ENCODE peak calls at places on chromosomes 2 and 18, in nine cellular contexts. Y is hippocampal formation; A is Calu3; J is COLO829; D is stimulated activated CD4-positive, alpha-beta T cell treated with anti-CD3 and anti-CD28 coated beads, TNF-alpha, amount 100 ng/mL, for 48 hours; U is RPMI7951; P is activated naive CD4-positive, alpha-beta T cell treated with anti-CD3 and anti-CD28 coated beads, Interleukin-2, amount 50 U/mL, for 72 hours; X is HS-5; H is ovary. S is an unnamed sample.
A peak's percentile ranks its signal among the peaks of the same experiment; 100 is the strongest.

GRCh38 chr2:190180313-190181065 is 118.0 kb upstream of the MSTN start:
- DNase-seq in Y (peak; percentile 65), A (peak; percentile 79), J (no peak), D (no peak), U (peak; percentile 41), P (peak; percentile 31), X (no peak), H (peak; percentile 28), S (no peak)

GRCh38 chr18:32317651-32318050 is 127.8 kb downstream of the MEP1B start:
- DNase-seq in Y (no peak), A (no peak), J (no peak), D (no peak), U (no peak), P (no peak), X (no peak), H (no peak), S (peak; percentile 77)

GRCh38 chr2:241006412-241006811 is 8.0 kb downstream of the SNED1 start:
- DNase-seq in Y (no peak), A (no peak), J (no peak), D (no peak), U (no peak), P (no peak), X (no peak), H (no peak), S (no peak)

GRCh38 chr2:241007111-241007510 is 8.7 kb downstream of the SNED1 start:
- DNase-seq in Y (no peak), A (no peak), J (no peak), D (no peak), U (no peak), P (no peak), X (no peak), H (no peak), S (no peak)

GRCh38 chr2:112153179-112153490 is 14.9 kb downstream of the FBLN7 start:
- DNase-seq in Y (no peak), A (no peak), J (no peak), D (no peak), U (peak; percentile 97), P (no peak), X (no peak), H (no peak), S (no peak)

GRCh38 chr2:65265090-65266045 is 37.7 kb downstream of the ACTR2 start:
- DNase-seq in Y (no peak), A (peak; percentile 43), J (peak; percentile 40), D (no peak), U (peak; percentile 78), P (no peak), X (peak; percentile 32), H (no peak), S (peak; percentile 60)

GRCh38 chr2:182067393-182067792 is 81.7 kb downstream of the PPP1R1C start:
- DNase-seq in Y (no peak), A (no peak), J (no peak), D (no peak), U (no peak), P (no peak), X (no peak), H (no peak), S (no peak)

GRCh38 chr2:74026674-74027294 is 42.1 kb downstream of the TET3 start:
- DNase-seq in Y (no peak), A (no peak), J (no peak), D (no peak), U (no peak), P (no peak), X (no peak), H (no peak), S (no peak)

GRCh38 chr2:231123362-231123898 is 1.4 kb downstream of the HTR2B start:
- DNase-seq in Y (no peak), A (no peak), J (no peak), D (no peak), U (peak; percentile 72), P (no peak), X (no peak), H (no peak), S (no peak)

GRCh38 chr2:69644506-69644979 is 1.0 kb upstream of the AAK1 start:
- DNase-seq in Y (no peak), A (no peak), J (no peak), D (no peak), U (no peak), P (no peak), X (no peak), H (no peak), S (no peak)

GRCh38 chr2:86378469-86378868 is 41.0 kb upstream of the REEP1 start:
- DNase-seq in Y (no peak), A (no peak), J (no peak), D (no peak), U (no peak), P (no peak), X (no peak), H (no peak), S (no peak)

GRCh38 chr2:73981081-73981968 is 3.4 kb upstream of the TET3 start:
- DNase-seq in Y (no peak), A (peak; percentile 70), J (no peak), D (no peak), U (peak; percentile 45), P (no peak), X (no peak), H (no peak), S (no peak)

GRCh38 chr2:234631896-234632514 is 135.1 kb upstream of the ARL4C start:
- DNase-seq in Y (no peak), A (no peak), J (no peak), D (no peak), U (no peak), P (no peak), X (no peak), H (no peak), S (no peak)

GRCh38 chr2:40584432-40584831 is 132.5 kb upstream of the SLC8A1 start:
- DNase-seq in Y (no peak), A (no peak), J (no peak), D (no peak), U (no peak), P (no peak), X (peak; percentile 56), H (no peak), S (no peak)

GRCh38 chr2:158497486-158497885 is 40.7 kb downstream of the PKP4 start:
- DNase-seq in Y (no peak), A (peak; percentile 22), J (no peak), D (no peak), U (no peak), P (no peak), X (no peak), H (no peak), S (peak; percentile 57)

GRCh38 chr2:232418466-232419244 is 12.0 kb downstream of the ALPG start:
- DNase-seq in Y (no peak), A (peak; percentile 43), J (no peak), D (no peak), U (peak; percentile 11), P (no peak), X (no peak), H (no peak), S (no peak)

GRCh38 chr2:137924019-137924418 is 40.3 kb upstream of the HNMT start:
- DNase-seq in Y (no peak), A (no peak), J (no peak), D (no peak), U (peak; percentile 24), P (no peak), X (no peak), H (no peak), S (no peak)

GRCh38 chr2:208250401-208250800 is 4.5 kb downstream of the IDH1 start:
- DNase-seq in Y (no peak), A (no peak), J (no peak), D (no peak), U (no peak), P (no peak), X (no peak), H (no peak), S (no peak)

GRCh38 chr18:76496200-76496890 is 1.3 kb upstream of the ZNF516 start:
- DNase-seq in Y (no peak), A (peak; percentile 49), J (no peak), D (no peak), U (peak; percentile 30), P (peak; percentile 31), X (no peak), H (peak; percentile 85), S (no peak)

GRCh38 chr2:23617167-23617787 is 232.3 kb downstream of the KLHL29 start:
- DNase-seq in Y (peak; percentile 31), A (no peak), J (no peak), D (no peak), U (no peak), P (no peak), X (no peak), H (peak; percentile 79), S (no peak)

GRCh38 chr2:173021939-173022371 is 53.7 kb upstream of the MAP3K20 start:
- DNase-seq in Y (no peak), A (peak; percentile 51), J (peak; percentile 19), D (no peak), U (peak; percentile 45), P (no peak), X (peak; percentile 40), H (no peak), S (no peak)

GRCh38 chr2:119174993-119175347 is 16.4 kb upstream of the C1QL2 start:
- DNase-seq in Y (no peak), A (no peak), J (no peak), D (no peak), U (peak; percentile 48), P (no peak), X (no peak), H (no peak), S (no peak)

GRCh38 chr2:203002054-203002821 is 12.4 kb upstream of the NBEAL1 start:
- DNase-seq in Y (no peak), A (peak; percentile 60), J (no peak), D (no peak), U (no peak), P (no peak), X (no peak), H (no peak), S (no peak)

GRCh38 chr2:85327757-85328617 is at the start of gene TGOLN2:
- DNase-seq in Y (peak; percentile 86), A (peak; percentile 92), J (peak; percentile 92), D (peak; percentile 89), U (peak; percentile 92), P (peak; percentile 93), X (no peak), H (peak; percentile 91), S (peak; percentile 56)

GRCh38 chr2:26691881-26692813 is at the start of gene KCNK3:
- DNase-seq in Y (no peak), A (peak; percentile 68), J (peak; percentile 13), D (no peak), U (peak; percentile 60), P (peak; percentile 58), X (no peak), H (peak; percentile 52), S (no peak)

GRCh38 chr2:28730641-28731146 is 20.9 kb upstream of the PPP1CB start:
- DNase-seq in Y (no peak), A (no peak), J (no peak), D (no peak), U (no peak), P (no peak), X (no peak), H (no peak), S (no peak)

GRCh38 chr18:70293166-70293565 is 4.3 kb downstream of the SOCS6 start:
- DNase-seq in Y (no peak), A (no peak), J (no peak), D (no peak), U (peak; percentile 11), P (no peak), X (no peak), H (no peak), S (no peak)

GRCh38 chr2:96637385-96638143 is 548 bp downstream of the KANSL3 start:
- DNase-seq in Y (peak; percentile 86), A (peak; percentile 89), J (peak; percentile 59), D (peak; percentile 82), U (peak; percentile 95), P (peak; percentile 75), X (peak; percentile 91), H (peak; percentile 78), S (peak; percentile 62)

GRCh38 chr2:71892896-71893295 is 254.8 kb downstream of the CYP26B1 start:
- DNase-seq in Y (no peak), A (no peak), J (peak; percentile 68), D (no peak), U (peak; percentile 86), P (no peak), X (no peak), H (no peak), S (no peak)

GRCh38 chr2:218166791-218167190 is at the start of gene CXCR1:
- DNase-seq in Y (no peak), A (no peak), J (no peak), D (no peak), U (no peak), P (no peak), X (no peak), H (no peak), S (no peak)

GRCh38 chr2:195495356-195495755 is 161.7 kb upstream of the SLC39A10 start:
- DNase-seq in Y (no peak), A (no peak), J (no peak), D (no peak), U (no peak), P (no peak), X (no peak), H (no peak), S (no peak)

S was measured in retinal pigment epithelial cell.